ENCODE peak calls at places on chromosomes 1 and 21, in four cellular contexts. K is omental fat pad; U is body of pancreas; X is activated CD8-positive, alpha-beta memory T cell treated with anti-CD3 and anti-CD28 coated beads, Interleukin-2, amount 10 ng/mL, durations not matched to agents 7 days and 5 days. T is an unnamed sample.

GRCh38 chr21:14877581-14878228 is 187.1 kb downstream of the NRIP1 start:
- DNase-seq in K (no peak), U (no peak), X (no peak), T (no peak)

GRCh38 chr1:189606795-189607476 is 870.7 kb downstream of the BRINP3 start:
- DNase-seq in K (no peak), U (no peak), X (no peak), T (no peak)

GRCh38 chr1:241611063-241611462 is 29.1 kb downstream of the CHML start:
- DNase-seq in K (no peak), U (no peak), X (no peak), T (no peak)

GRCh38 chr21:32278068-32278467 is 781 bp downstream of the MIS18A start:
- DNase-seq in K (no peak), U (no peak), X (no peak), T (no peak)

GRCh38 chr21:28459193-28459592 is 533.5 kb downstream of the LTN1 start:
- DNase-seq in K (no peak), U (no peak), X (no peak), T (no peak)

GRCh38 chr1:157739229-157739901 is 37.6 kb downstream of the FCRL2 start:
- DNase-seq in K (no peak), U (no peak), X (no peak), T (no peak)

GRCh38 chr21:25572895-25573310 is 34.4 kb downstream of the MRPL39 start:
- DNase-seq in K (no peak), U (no peak), X (no peak), T (no peak)

GRCh38 chr1:224528900-224529299 is 87.2 kb upstream of the CNIH3 start:
- DNase-seq in K (no peak), U (peak), X (no peak), T (no peak)

T was measured in nucleus accumbens.